ENCODE peak calls at places on chromosome 2, in six cellular contexts. One of them, this sample, is unnamed.

GRCh38 chr2:96359310-96359709 is 23.7 kb downstream of the NCAPH start:
- DNase-seq in H9: no peak
- DNase-seq in neuronal stem cell: no peak
- DNase-seq in H1: no peak
- DNase-seq in mesenchymal stem cell: no peak
- DNase-seq in trophoblast cell: no peak
- DNase-seq in this sample: no peak

GRCh38 chr2:234240917-234241316 is 190.4 kb downstream of the SPP2 start:
- DNase-seq in H9: no peak
- DNase-seq in neuronal stem cell: no peak
- DNase-seq in H1: no peak
- DNase-seq in mesenchymal stem cell: peak; percentile 54
- DNase-seq in trophoblast cell: no peak
- DNase-seq in this sample: peak; percentile 90

GRCh38 chr2:71277536-71278103 is 50.7 kb upstream of the PAIP2B start:
- DNase-seq in H9: peak; percentile 77
- DNase-seq in neuronal stem cell: peak; percentile 60
- DNase-seq in H1: peak; percentile 75
- DNase-seq in mesenchymal stem cell: peak; percentile 37
- DNase-seq in trophoblast cell: peak; percentile 67
- DNase-seq in this sample: no peak

GRCh38 chr2:24915796-24916195 is 4.2 kb downstream of the ADCY3 start:
- DNase-seq in H9: no peak
- DNase-seq in neuronal stem cell: no peak
- DNase-seq in H1: no peak
- DNase-seq in mesenchymal stem cell: no peak
- DNase-seq in trophoblast cell: no peak
- DNase-seq in this sample: peak; percentile 35

GRCh38 chr2:190843874-190844699 is 36.5 kb upstream of the GLS start:
- DNase-seq in H9: no peak
- DNase-seq in neuronal stem cell: no peak
- DNase-seq in H1: no peak
- DNase-seq in mesenchymal stem cell: peak; percentile 58
- DNase-seq in trophoblast cell: peak; percentile 7
- DNase-seq in this sample: peak; percentile 69

GRCh38 chr2:238562446-238562845 is 135.7 kb downstream of the ASB1 start:
- DNase-seq in H9: no peak
- DNase-seq in neuronal stem cell: no peak
- DNase-seq in H1: no peak
- DNase-seq in mesenchymal stem cell: no peak
- DNase-seq in trophoblast cell: no peak
- DNase-seq in this sample: no peak

GRCh38 chr2:52857722-52858121 is 909.9 kb upstream of the CHAC2 start:
- DNase-seq in H9: no peak
- DNase-seq in neuronal stem cell: no peak
- DNase-seq in H1: no peak
- DNase-seq in mesenchymal stem cell: no peak
- DNase-seq in trophoblast cell: no peak
- DNase-seq in this sample: no peak

GRCh38 chr2:183070942-183071844 is 7.4 kb upstream of the DUSP19 start:
- DNase-seq in H9: peak; percentile 96
- DNase-seq in neuronal stem cell: no peak
- DNase-seq in H1: peak; percentile 89
- DNase-seq in mesenchymal stem cell: peak; percentile 56
- DNase-seq in trophoblast cell: peak; percentile 73
- DNase-seq in this sample: peak; percentile 43

GRCh38 chr2:57740905-57741304 is 305.7 kb upstream of the VRK2 start:
- DNase-seq in H9: no peak
- DNase-seq in neuronal stem cell: no peak
- DNase-seq in H1: no peak
- DNase-seq in mesenchymal stem cell: no peak
- DNase-seq in trophoblast cell: no peak
- DNase-seq in this sample: no peak

GRCh38 chr2:149613712-149614111 is 26.1 kb upstream of the MMADHC start:
- DNase-seq in H9: no peak
- DNase-seq in neuronal stem cell: no peak
- DNase-seq in H1: no peak
- DNase-seq in mesenchymal stem cell: peak; percentile 18
- DNase-seq in trophoblast cell: no peak
- DNase-seq in this sample: peak; percentile 88

GRCh38 chr2:205865794-205866490 is 183.6 kb downstream of the NRP2 start:
- DNase-seq in H9: no peak
- DNase-seq in neuronal stem cell: no peak
- DNase-seq in H1: no peak
- DNase-seq in mesenchymal stem cell: no peak
- DNase-seq in trophoblast cell: no peak
- DNase-seq in this sample: no peak

GRCh38 chr2:138182276-138182675 is 218.0 kb downstream of the HNMT start:
- DNase-seq in H9: no peak
- DNase-seq in neuronal stem cell: no peak
- DNase-seq in H1: no peak
- DNase-seq in mesenchymal stem cell: no peak
- DNase-seq in trophoblast cell: no peak
- DNase-seq in this sample: no peak
- H4K91ac ChIP-seq in H9: no peak overlapping the region
- H4K91ac ChIP-seq in neuronal stem cell: no peak overlapping the region
- H4K91ac ChIP-seq in H1: no peak overlapping the region
- H4K91ac ChIP-seq in mesenchymal stem cell: no peak overlapping the region
- H4K91ac ChIP-seq in trophoblast cell: no peak overlapping the region
- H4K91ac ChIP-seq in this sample: no peak overlapping the region

GRCh38 chr2:26514045-26514444 is 36.1 kb upstream of the OTOF start:
- DNase-seq in H9: no peak
- DNase-seq in neuronal stem cell: no peak
- DNase-seq in H1: no peak
- DNase-seq in mesenchymal stem cell: no peak
- DNase-seq in trophoblast cell: no peak
- DNase-seq in this sample: no peak

GRCh38 chr2:26513261-26513660 is 35.3 kb upstream of the OTOF start:
- DNase-seq in H9: no peak
- DNase-seq in neuronal stem cell: no peak
- DNase-seq in H1: no peak
- DNase-seq in mesenchymal stem cell: no peak
- DNase-seq in trophoblast cell: no peak
- DNase-seq in this sample: no peak

GRCh38 chr2:26515771-26516170 is 37.8 kb upstream of the OTOF start:
- DNase-seq in H9: no peak
- DNase-seq in neuronal stem cell: no peak
- DNase-seq in H1: no peak
- DNase-seq in mesenchymal stem cell: no peak
- DNase-seq in trophoblast cell: no peak
- DNase-seq in this sample: no peak

GRCh38 chr2:26516781-26517180 is 38.9 kb upstream of the OTOF start:
- DNase-seq in H9: no peak
- DNase-seq in neuronal stem cell: no peak
- DNase-seq in H1: no peak
- DNase-seq in mesenchymal stem cell: no peak
- DNase-seq in trophoblast cell: no peak
- DNase-seq in this sample: no peak

GRCh38 chr2:26516246-26516645 is 38.3 kb upstream of the OTOF start:
- DNase-seq in H9: no peak
- DNase-seq in neuronal stem cell: no peak
- DNase-seq in H1: no peak
- DNase-seq in mesenchymal stem cell: no peak
- DNase-seq in trophoblast cell: no peak
- DNase-seq in this sample: no peak
- H4K91ac ChIP-seq in H9: no peak overlapping the region
- H4K91ac ChIP-seq in neuronal stem cell: no peak overlapping the region
- H4K91ac ChIP-seq in H1: no peak overlapping the region
- H4K91ac ChIP-seq in mesenchymal stem cell: no peak overlapping the region
- H4K91ac ChIP-seq in trophoblast cell: no peak overlapping the region
- H4K91ac ChIP-seq in this sample: no peak overlapping the region

GRCh38 chr2:237035781-237036352 is 49.8 kb upstream of the COPS8 start:
- DNase-seq in H9: no peak
- DNase-seq in neuronal stem cell: no peak
- DNase-seq in H1: no peak
- DNase-seq in mesenchymal stem cell: no peak
- DNase-seq in trophoblast cell: no peak
- DNase-seq in this sample: no peak
- H4K91ac ChIP-seq in H9: no peak overlapping the region
- H4K91ac ChIP-seq in neuronal stem cell: no peak overlapping the region
- H4K91ac ChIP-seq in H1: no peak overlapping the region
- H4K91ac ChIP-seq in mesenchymal stem cell: no peak overlapping the region
- H4K91ac ChIP-seq in trophoblast cell: peak overlapping the region; percentile 18
- H4K91ac ChIP-seq in this sample: no peak overlapping the region

GRCh38 chr2:107358921-107359320 is 467.8 kb upstream of the RGPD4 start:
- DNase-seq in H9: no peak
- DNase-seq in neuronal stem cell: no peak
- DNase-seq in H1: no peak
- DNase-seq in mesenchymal stem cell: no peak
- DNase-seq in trophoblast cell: peak; percentile 62
- DNase-seq in this sample: no peak

GRCh38 chr2:107364361-107364950 is 462.2 kb upstream of the RGPD4 start:
- DNase-seq in H9: no peak
- DNase-seq in neuronal stem cell: no peak
- DNase-seq in H1: no peak
- DNase-seq in mesenchymal stem cell: no peak
- DNase-seq in trophoblast cell: peak; percentile 17
- DNase-seq in this sample: no peak

GRCh38 chr2:107361951-107362350 is 464.7 kb upstream of the RGPD4 start:
- DNase-seq in H9: no peak
- DNase-seq in neuronal stem cell: no peak
- DNase-seq in H1: no peak
- DNase-seq in mesenchymal stem cell: no peak
- DNase-seq in trophoblast cell: no peak
- DNase-seq in this sample: no peak

GRCh38 chr2:107362973-107363372 is 463.7 kb upstream of the RGPD4 start:
- DNase-seq in H9: no peak
- DNase-seq in neuronal stem cell: no peak
- DNase-seq in H1: no peak
- DNase-seq in mesenchymal stem cell: no peak
- DNase-seq in trophoblast cell: no peak
- DNase-seq in this sample: no peak

DNA sequence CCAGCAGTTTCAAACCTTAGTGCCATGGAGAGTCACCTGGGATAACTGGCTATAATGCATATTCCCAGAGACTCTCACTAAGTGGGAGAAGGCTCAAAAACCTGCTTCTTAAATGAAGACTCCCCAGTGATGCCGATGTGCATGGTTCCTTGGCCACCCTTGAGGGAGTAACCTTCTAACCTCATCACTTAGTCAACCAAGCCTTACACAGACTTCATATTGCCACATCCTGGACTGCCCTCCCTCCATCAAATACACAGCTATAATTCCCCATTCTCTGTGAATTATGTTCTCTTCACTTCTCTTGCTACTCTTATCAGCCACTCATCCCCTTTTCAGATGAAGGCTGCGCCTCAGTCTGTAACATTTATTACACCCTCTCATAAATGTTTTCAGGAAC is 462.9 kb upstream of the RGPD4 start:
- DNase-seq in H9: no peak
- DNase-seq in neuronal stem cell: no peak
- DNase-seq in H1: no peak
- DNase-seq in mesenchymal stem cell: no peak
- DNase-seq in trophoblast cell: no peak
- DNase-seq in this sample: no peak
- H4K91ac ChIP-seq in H9: no peak overlapping the region
- H4K91ac ChIP-seq in neuronal stem cell: no peak overlapping the region
- H4K91ac ChIP-seq in H1: no peak overlapping the region
- H4K91ac ChIP-seq in mesenchymal stem cell: no peak overlapping the region
- H4K91ac ChIP-seq in trophoblast cell: no peak overlapping the region
- H4K91ac ChIP-seq in this sample: no peak overlapping the region

DNA sequence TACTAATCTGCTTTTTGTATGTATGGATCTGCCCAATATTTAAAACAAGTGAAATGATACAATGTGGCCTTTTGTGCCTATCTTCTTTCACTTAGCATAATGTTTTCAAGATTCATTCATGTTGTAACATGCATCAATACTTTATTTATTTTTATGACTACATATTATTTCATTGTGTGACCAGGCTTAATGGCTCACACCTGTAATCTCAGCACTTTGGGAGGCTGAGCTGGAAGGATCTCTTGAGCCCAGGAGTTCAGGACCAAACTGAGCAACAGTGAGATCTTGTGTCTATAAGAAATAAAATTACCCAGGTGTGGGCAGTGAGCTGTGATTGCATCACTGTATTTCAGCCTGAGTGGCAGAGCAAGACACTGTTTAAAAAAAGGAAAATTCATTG is 33.2 kb downstream of the SPOPL start:
- DNase-seq in H9: no peak
- DNase-seq in neuronal stem cell: no peak
- DNase-seq in H1: no peak
- DNase-seq in mesenchymal stem cell: no peak
- DNase-seq in trophoblast cell: no peak
- DNase-seq in this sample: no peak
- H4K91ac ChIP-seq in H9: no peak overlapping the region
- H4K91ac ChIP-seq in neuronal stem cell: no peak overlapping the region
- H4K91ac ChIP-seq in H1: no peak overlapping the region
- H4K91ac ChIP-seq in mesenchymal stem cell: no peak overlapping the region
- H4K91ac ChIP-seq in trophoblast cell: no peak overlapping the region
- H4K91ac ChIP-seq in this sample: no peak overlapping the region

DNA sequence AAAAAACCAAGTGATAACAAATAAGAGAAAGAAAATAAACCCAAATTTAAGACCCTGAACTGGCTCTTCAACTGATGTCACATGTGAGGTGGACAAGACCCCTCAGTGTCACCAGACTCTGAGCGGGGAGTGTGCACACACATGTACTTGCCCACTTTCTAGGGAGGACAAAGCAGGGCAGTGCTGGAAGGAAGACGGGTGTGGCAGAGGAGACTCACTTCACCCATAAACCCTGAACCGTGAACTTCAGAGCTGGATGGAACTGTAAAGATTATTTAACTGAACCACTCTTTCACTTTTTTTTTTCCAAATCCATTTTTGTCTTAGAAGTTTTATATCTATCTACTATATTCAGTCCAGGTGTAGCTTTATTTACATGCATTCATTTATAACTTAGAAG is 12.3 kb downstream of the PLA2R1 start:
- DNase-seq in H9: no peak
- DNase-seq in neuronal stem cell: no peak
- DNase-seq in H1: no peak
- DNase-seq in mesenchymal stem cell: no peak
- DNase-seq in trophoblast cell: no peak
- DNase-seq in this sample: no peak
- H4K91ac ChIP-seq in H9: no peak overlapping the region
- H4K91ac ChIP-seq in neuronal stem cell: no peak overlapping the region
- H4K91ac ChIP-seq in H1: no peak overlapping the region
- H4K91ac ChIP-seq in mesenchymal stem cell: no peak overlapping the region
- H4K91ac ChIP-seq in trophoblast cell: no peak overlapping the region
- H4K91ac ChIP-seq in this sample: no peak overlapping the region

This sample was measured in IMR-90.